ENCODE peak calls at places on chromosomes 2 and 18, in seven cellular contexts. G is spleen, I is HCT116, R is heart left ventricle, K is breast epithelium, H is left ventricle myocardium inferior, Z is tibial artery. Q is an unnamed sample.

GRCh38 chr2:105509271-105510086 is 110.6 kb upstream of the FHL2 start:
- DNase-seq in G (no peak), H (no peak), Z (no peak), R (peak; percentile 46), K (no peak), I (no peak), Q (no peak)

GRCh38 chr2:101509498-101510274 is 34.8 kb upstream of the RFX8 start:
- DNase-seq in K (peak; percentile 24), H (no peak), R (no peak), Z (no peak), G (no peak), I (no peak), Q (no peak)

GRCh38 chr2:42547446-42548295 is 20.8 kb upstream of the MTA3 start:
- DNase-seq in K (no peak), H (no peak), I (no peak), R (no peak), G (no peak), Z (no peak), Q (no peak)

GRCh38 chr18:55494899-55495298 is 93.1 kb downstream of the TCF4 start:
- DNase-seq in I (no peak), Z (no peak), G (no peak), R (no peak), H (no peak), K (no peak), Q (no peak)

GRCh38 chr2:218168635-218169462 is 2.1 kb upstream of the CXCR1 start:
- DNase-seq in K (no peak), G (no peak), R (peak; percentile 33), H (peak; percentile 29), I (peak; percentile 37), Z (no peak), Q (no peak)

GRCh38 chr2:220103596-220103995 is 476.2 kb downstream of the SLC4A3 start:
- DNase-seq in I (no peak), G (no peak), Z (no peak), K (no peak), H (no peak), R (no peak), Q (no peak)

GRCh38 chr18:48948112-48949050 is 2.4 kb downstream of the SMAD7 start:
- DNase-seq in G (peak; percentile 90), H (no peak), R (peak; percentile 60), I (no peak), Z (no peak), K (no peak), Q (peak; percentile 85)

GRCh38 chr18:31490387-31490786 is 7.6 kb upstream of the DSG2 start:
- DNase-seq in K (no peak), G (no peak), H (no peak), I (no peak), Z (no peak), R (no peak), Q (no peak)

GRCh38 chr18:74284501-74285004 is 7.2 kb downstream of the CYB5A start:
- DNase-seq in Z (no peak), I (no peak), H (no peak), K (no peak), G (no peak), R (no peak), Q (no peak)

GRCh38 chr18:23077493-23078256 is 57.6 kb upstream of the CABLES1 start:
- DNase-seq in G (no peak), Z (no peak), H (no peak), I (no peak), R (no peak), K (peak; percentile 24), Q (no peak)

GRCh38 chr2:117850015-117850414 is 35.5 kb downstream of the DDX18 start:
- DNase-seq in K (no peak), H (no peak), Z (no peak), I (no peak), G (no peak), R (no peak), Q (no peak)

GRCh38 chr2:128513416-128514283 is 195.0 kb upstream of the HS6ST1 start:
- DNase-seq in K (no peak), Z (no peak), G (peak; percentile 81), I (no peak), H (peak; percentile 33), R (no peak), Q (no peak)

GRCh38 chr2:197300139-197300538 is 10.4 kb downstream of the ANKRD44 start:
- DNase-seq in H (no peak), R (no peak), I (no peak), Z (no peak), G (no peak), K (no peak), Q (no peak)

GRCh38 chr18:58223717-58224424 is 179.8 kb downstream of the NEDD4L start:
- DNase-seq in K (peak; percentile 74), R (peak; percentile 62), I (peak; percentile 76), G (no peak), H (no peak), Z (no peak), Q (peak; percentile 74)

GRCh38 chr2:19048593-19049264 is 309.7 kb downstream of the OSR1 start:
- DNase-seq in R (peak; percentile 49), G (no peak), Z (no peak), K (no peak), H (peak; percentile 29), I (no peak), Q (peak; percentile 66)

GRCh38 chr2:159243521-159243920 is 43.0 kb downstream of the WDSUB1 start:
- DNase-seq in I (no peak), Z (no peak), G (no peak), H (no peak), K (no peak), R (no peak), Q (no peak)

GRCh38 chr18:58661423-58661822 is 9.8 kb upstream of the MALT1 start:
- DNase-seq in I (no peak), H (no peak), K (no peak), Z (no peak), G (no peak), R (no peak), Q (no peak)

GRCh38 chr2:128236491-128237035 is 82.1 kb downstream of the HS6ST1 start:
- DNase-seq in G (peak; percentile 70), I (no peak), Z (no peak), R (no peak), H (no peak), K (no peak), Q (no peak)

GRCh38 chr2:110866496-110866895 is 134.1 kb downstream of the ACOXL start:
- DNase-seq in I (no peak), H (no peak), R (no peak), G (no peak), K (no peak), Z (no peak), Q (no peak)

DNA sequence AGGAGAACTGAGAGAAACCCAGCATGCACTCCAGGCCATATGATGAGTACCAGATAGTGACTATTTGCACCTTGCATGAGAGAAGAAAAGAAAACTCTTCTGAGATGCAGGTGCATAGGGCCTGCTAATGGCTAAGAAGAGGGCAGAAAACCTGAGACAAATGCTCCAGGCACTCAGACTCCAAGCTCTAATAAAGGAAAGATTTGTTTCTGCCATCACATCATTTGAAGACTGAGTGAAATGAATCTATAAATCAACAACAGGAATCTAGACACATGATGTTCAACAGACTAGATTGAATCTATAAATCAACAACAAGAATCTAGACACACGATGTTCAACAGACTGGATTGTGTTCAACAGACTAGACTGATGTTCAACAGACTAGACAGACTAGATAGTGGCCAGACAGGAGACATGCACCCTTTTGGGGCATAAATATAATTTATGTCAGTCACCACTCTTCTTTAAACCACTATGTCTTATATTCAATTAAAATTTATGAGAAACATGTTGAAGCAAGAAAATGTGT is 482.7 kb upstream of the UBE2E3 start:
- DNase-seq in I (no peak), G (no peak), H (no peak), R (no peak), Z (no peak), K (no peak), Q (no peak)
- H3K27ac ChIP-seq in I (no peak overlapping the region), G (no peak overlapping the region), H (no peak overlapping the region), R (no peak overlapping the region), Z (no peak overlapping the region), K (no peak overlapping the region), Q (no peak overlapping the region)

GRCh38 chr18:38470421-38470820 is 904.8 kb upstream of the CELF4 start:
- DNase-seq in Z (no peak), I (no peak), H (no peak), R (no peak), K (no peak), G (no peak), Q (no peak)
- TF ChIP-seq CTCF in Z (no peak), I (no peak), H (no peak), R (no peak), K (no peak), G (no peak), Q (no peak)

DNA sequence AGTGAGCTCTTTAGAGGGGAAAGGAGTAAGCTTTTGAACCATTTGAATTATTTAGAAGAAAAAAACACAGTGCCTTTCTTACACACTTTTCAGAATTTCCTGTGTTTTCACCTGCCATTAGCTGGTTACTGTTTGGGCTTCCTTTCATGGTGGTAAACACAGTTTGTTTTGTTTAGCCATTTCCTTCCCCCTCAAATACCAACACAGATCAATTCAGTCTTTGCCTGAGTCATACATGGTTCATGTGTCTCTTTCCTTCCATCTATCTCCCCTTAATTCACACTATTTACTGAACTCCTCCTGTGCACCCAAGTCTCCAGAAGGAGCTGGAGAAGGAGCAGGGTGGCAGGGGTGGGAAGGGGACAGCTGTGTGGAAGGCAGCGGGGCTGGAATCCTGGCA is 45.0 kb downstream of the TCF7L1 start:
- DNase-seq in K (no peak), Z (no peak), G (no peak), R (no peak), H (no peak), I (no peak), Q (no peak)
- H3K4me1 ChIP-seq in K (no peaks in the 10 kb centered on the region), Z (peaks cover 28% of the 10 kb centered on the region), G (peaks cover 8% of the 10 kb centered on the region), R (peaks cover 48% of the 10 kb centered on the region), H (peaks cover 94% of the 10 kb centered on the region), I (no peaks in the 10 kb centered on the region), Q (peaks cover 16% of the 10 kb centered on the region)

DNA sequence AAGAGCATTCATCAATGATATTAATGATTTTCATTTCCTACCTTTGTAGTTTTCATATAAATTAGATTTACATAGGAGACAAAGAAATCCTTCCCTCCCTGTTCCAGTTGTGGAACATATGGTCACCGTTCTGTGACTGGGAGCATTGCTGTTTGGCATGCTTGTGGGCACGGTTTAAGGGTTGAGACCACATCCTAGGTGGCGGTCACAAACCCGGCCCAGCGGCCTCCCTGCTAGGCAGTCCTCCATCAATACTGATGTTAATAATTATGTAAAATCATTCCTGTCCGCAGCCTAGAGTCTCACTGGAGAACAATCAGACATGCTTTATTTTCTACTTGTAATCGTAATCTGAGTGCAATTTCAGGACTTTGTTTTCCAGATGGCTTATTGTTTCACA is 117.9 kb downstream of the AGAP1 start:
- DNase-seq in Z (no peak), R (no peak), K (no peak), H (no peak), G (no peak), I (no peak), Q (no peak)
- H3K27ac ChIP-seq in Z (no peak overlapping the region), R (no peak overlapping the region), K (no peak overlapping the region), H (no peak overlapping the region), G (no peak overlapping the region), I (no peak overlapping the region), Q (no peak overlapping the region)

Q was measured in right lobe of liver.